ENCODE peak calls at places on chromosomes 5 and 9, in eight cellular contexts. V, K, Q, J, O, X, A and F are unnamed samples.

GRCh38 chr5:159106569-159107282 is 7.0 kb upstream of the EBF1 start:
- DNase-seq in V (peak), K (peak), Q (peak), J (peak), O (peak), X (peak), A (peak), F (peak)

GRCh38 chr5:8138884-8139283 is 269.9 kb downstream of the MTRR start:
- DNase-seq in V (no peak), K (no peak), Q (no peak), J (no peak), O (no peak), X (no peak), A (no peak), F (no peak)

GRCh38 chr5:173051746-173052145 is 4.4 kb upstream of the CREBRF start:
- DNase-seq in V (no peak), K (no peak), Q (no peak), J (peak), O (peak), X (no peak), A (no peak), F (no peak)

GRCh38 chr5:61678966-61679365 is 346.9 kb downstream of the ZSWIM6 start:
- DNase-seq in V (no peak), K (no peak), Q (peak), J (no peak), O (no peak), X (no peak), A (no peak), F (no peak)

GRCh38 chr9:135905380-135906282 is 1.7 kb downstream of the CAMSAP1 start:
- DNase-seq in V (no peak), K (peak), Q (no peak), J (no peak), O (peak), X (no peak), A (peak), F (no peak)

GRCh38 chr5:141567513-141568117 is 51.2 kb downstream of the DIAPH1 start:
- DNase-seq in V (no peak), K (no peak), Q (no peak), J (no peak), O (peak), X (no peak), A (no peak), F (no peak)

GRCh38 chr5:145668714-145669113 is 166.4 kb downstream of the PRELID2 start:
- DNase-seq in V (no peak), K (no peak), Q (no peak), J (no peak), O (no peak), X (no peak), A (no peak), F (no peak)

GRCh38 chr5:130323804-130324454 is 419.7 kb downstream of the CHSY3 start:
- DNase-seq in V (no peak), K (no peak), Q (no peak), J (peak), O (no peak), X (no peak), A (no peak), F (peak)

GRCh38 chr9:136334541-136334940 is 7.2 kb downstream of the GPSM1 start:
- DNase-seq in V (no peak), K (no peak), Q (no peak), J (no peak), O (no peak), X (no peak), A (no peak), F (no peak)

GRCh38 chr5:123452401-123452800 is 29.2 kb upstream of the CEP120 start:
- DNase-seq in V (no peak), K (no peak), Q (no peak), J (no peak), O (no peak), X (no peak), A (no peak), F (no peak)

GRCh38 chr5:111520908-111521307 is 8.6 kb upstream of the STARD4 start:
- DNase-seq in V (no peak), K (no peak), Q (no peak), J (no peak), O (no peak), X (no peak), A (no peak), F (no peak)

GRCh38 chr5:60334281-60334713 is 365.7 kb downstream of the DEPDC1B start:
- DNase-seq in V (no peak), K (no peak), Q (no peak), J (peak), O (peak), X (no peak), A (no peak), F (peak)

DNA sequence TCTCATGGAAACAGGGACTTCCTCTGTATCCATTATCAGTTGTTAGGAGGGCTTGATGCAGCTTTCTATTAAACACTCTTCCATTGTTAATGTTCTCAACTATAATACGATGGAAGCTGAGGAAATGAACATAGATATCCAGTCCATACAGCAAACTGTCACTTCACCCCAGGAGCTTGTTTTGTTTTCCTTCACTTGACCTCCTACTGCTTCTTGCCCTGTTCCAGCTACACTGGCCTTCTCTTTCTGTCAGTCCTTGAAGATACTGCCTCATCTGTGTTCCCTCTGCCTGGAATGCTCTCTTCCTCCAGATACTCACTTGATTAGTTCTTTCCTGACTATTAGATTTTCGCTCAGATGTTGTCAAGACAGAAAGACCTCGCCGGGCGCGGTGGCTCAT is 17.1 kb downstream of the CTNNA1 start:
- DNase-seq in V (no peak), K (no peak), Q (no peak), J (no peak), O (no peak), X (no peak), A (no peak), F (no peak)
- H3K27ac ChIP-seq in V (no peak), K (no peak), Q (no peak), J (no peak), O (no peak), X (no peak), A (no peak), F (no peak)

GRCh38 chr9:98986866-98987653 is 43.4 kb downstream of the COL15A1 start:
- DNase-seq in V (no peak), K (no peak), Q (no peak), J (no peak), O (no peak), X (no peak), A (no peak), F (no peak)
- H3K4me3 ChIP-seq in V (no peak), K (no peak), Q (no peak), J (no peak), O (no peak), X (no peak), A (no peak), F (no peak)

GRCh38 chr5:98455660-98456059 is 317.8 kb upstream of the RGMB start:
- DNase-seq in V (no peak), K (no peak), Q (no peak), J (peak), O (peak), X (no peak), A (no peak), F (peak)

GRCh38 chr5:98458004-98458403 is 315.5 kb upstream of the RGMB start:
- DNase-seq in V (no peak), K (no peak), Q (no peak), J (peak), O (peak), X (no peak), A (no peak), F (peak)

GRCh38 chr5:98454407-98454806 is 319.1 kb upstream of the RGMB start:
- DNase-seq in V (no peak), K (no peak), Q (no peak), J (no peak), O (peak), X (no peak), A (no peak), F (no peak)

GRCh38 chr5:98453309-98453708 is 320.2 kb upstream of the RGMB start:
- DNase-seq in V (no peak), K (no peak), Q (no peak), J (no peak), O (no peak), X (no peak), A (no peak), F (no peak)

GRCh38 chr5:98454904-98455303 is 318.6 kb upstream of the RGMB start:
- DNase-seq in V (no peak), K (no peak), Q (no peak), J (peak), O (peak), X (no peak), A (no peak), F (peak)
- TF ChIP-seq CTCF in V (no peak), K (no peak), Q (no peak), J (peak), O (peak), X (no peak), A (no peak), F (peak)

DNA sequence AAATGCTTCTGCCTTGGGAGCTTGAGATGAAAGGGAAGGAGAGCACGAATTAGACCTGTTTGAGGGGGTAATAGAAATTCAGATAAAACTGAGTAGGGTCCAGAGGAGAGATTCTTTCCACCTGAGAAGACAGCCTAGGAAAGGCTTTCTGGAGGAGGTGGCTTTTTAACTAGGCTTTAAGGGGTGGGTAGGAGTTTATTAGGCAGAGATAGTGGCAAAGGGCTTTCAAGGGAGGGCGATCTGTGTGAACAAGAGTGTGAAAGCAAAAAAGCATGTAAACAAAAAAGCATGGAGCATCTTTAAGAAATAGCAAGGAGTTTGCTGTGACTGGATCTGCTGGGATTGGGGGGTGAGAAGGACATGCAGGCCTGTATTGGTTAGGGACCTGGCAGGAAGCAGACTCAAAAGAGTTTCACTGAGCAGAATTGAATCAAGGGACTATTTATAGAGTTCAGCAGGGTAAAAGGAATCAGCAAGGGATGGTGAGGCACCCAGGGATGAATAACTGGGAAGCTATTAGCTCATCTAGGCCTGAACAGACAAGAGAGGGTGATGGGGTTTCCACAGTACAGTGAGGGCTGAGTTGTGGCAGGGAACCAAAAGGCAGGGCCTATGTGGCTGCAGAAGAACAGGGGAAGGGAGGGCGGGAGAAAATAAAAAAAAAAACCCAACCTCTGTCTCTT is 18.8 kb downstream of the SLC1A1 start:
- DNase-seq in V (no peak), K (no peak), Q (no peak), J (peak), O (peak), X (no peak), A (no peak), F (peak)
- H3K27ac ChIP-seq in V (no peak), K (no peak), Q (peak), J (peak), O (peak), X (no peak), A (no peak), F (peak)

GRCh38 chr9:38065369-38066075 is 3.5 kb downstream of the SHB start:
- DNase-seq in V (no peak), K (peak), Q (no peak), J (no peak), O (no peak), X (no peak), A (no peak), F (no peak)
- H3K4me3 ChIP-seq in V (no peak), K (peak), Q (peak), J (peak), O (peak), X (peak), A (peak), F (peak)